ENCODE peak calls at places on chromosomes 1 and 21, in four cellular contexts. J is small intestine, O is Peyer's patch, U is breast epithelium. K is an unnamed sample.

GRCh38 chr1:16720403-16721223 is 19.7 kb upstream of the RNU1-4 start:
- DNase-seq in U (no peak), O (no peak), J (no peak), K (no peak)

GRCh38 chr1:67634396-67634935 is 50.5 kb upstream of the GADD45A start:
- DNase-seq in U (no peak), O (no peak), J (no peak), K (no peak)

GRCh38 chr1:41500781-41501518 is 16.5 kb upstream of the EDN2 start:
- DNase-seq in J (no peak), O (no peak), U (no peak), K (no peak)

GRCh38 chr1:170993717-170994116 is 58.4 kb downstream of the MROH9 start:
- DNase-seq in U (no peak), J (no peak), O (no peak), K (no peak)

GRCh38 chr1:31786366-31787060 is 22.4 kb upstream of the ADGRB2 start:
- DNase-seq in O (no peak), J (peak; percentile 67), U (no peak), K (no peak)

GRCh38 chr1:180167721-180168467 is 13.2 kb downstream of the QSOX1 start:
- DNase-seq in U (peak; percentile 81), O (no peak), J (peak; percentile 97), K (no peak)

GRCh38 chr21:36917487-36918158 is 48.8 kb downstream of the HLCS start:
- DNase-seq in U (no peak), J (peak; percentile 34), O (no peak), K (no peak)

GRCh38 chr21:25171438-25171837 is 435.8 kb downstream of the MRPL39 start:
- DNase-seq in U (no peak), J (no peak), O (no peak), K (no peak)

GRCh38 chr1:70353641-70354331 is 736 bp downstream of the ANKRD13C start:
- DNase-seq in O (no peak), U (no peak), J (no peak), K (peak; percentile 18)

GRCh38 chr21:35882791-35883240 is 177.5 kb downstream of the SETD4 start:
- DNase-seq in J (no peak), U (peak; percentile 57), O (no peak), K (no peak)

GRCh38 chr21:15000076-15000475 is 64.7 kb downstream of the NRIP1 start:
- DNase-seq in U (no peak), O (no peak), J (no peak), K (no peak)

GRCh38 chr21:42473495-42474042 is 22.5 kb downstream of the RSPH1 start:
- DNase-seq in U (no peak), J (no peak), O (peak; percentile 0), K (no peak)

GRCh38 chr1:92970990-92971689 is 9.9 kb upstream of the DIPK1A start:
- DNase-seq in U (no peak), J (no peak), O (no peak), K (no peak)

GRCh38 chr1:26913754-26914619 is at the start of gene NR0B2:
- DNase-seq in O (no peak), U (no peak), J (peak; percentile 99), K (no peak)

GRCh38 chr1:63976006-63976405 is 202.2 kb downstream of the ROR1 start:
- DNase-seq in U (no peak), O (no peak), J (no peak), K (no peak)

GRCh38 chr1:50610563-50610962 is 187.3 kb upstream of the DMRTA2 start:
- DNase-seq in J (no peak), O (no peak), U (no peak), K (no peak)

GRCh38 chr21:16116798-16117197 is 387.0 kb downstream of the USP25 start:
- DNase-seq in U (no peak), O (no peak), J (no peak), K (no peak)

GRCh38 chr1:118151312-118151937 is 33.6 kb downstream of the SPAG17 start:
- DNase-seq in O (peak; percentile 17), U (peak; percentile 27), J (peak; percentile 51), K (no peak)

GRCh38 chr21:41764558-41765392 is 2.1 kb downstream of the RIPK4 start:
- DNase-seq in O (no peak), U (no peak), J (peak; percentile 69), K (no peak)

GRCh38 chr1:24878775-24879742 is 51.0 kb downstream of the RUNX3 start:
- DNase-seq in U (no peak), O (no peak), J (peak; percentile 60), K (no peak)

GRCh38 chr1:160113407-160113806 is 2.2 kb upstream of the ATP1A2 start:
- DNase-seq in J (no peak), U (no peak), O (no peak), K (no peak)

GRCh38 chr1:62337785-62338631 is 18.8 kb upstream of the KANK4 start:
- DNase-seq in J (no peak), U (no peak), O (no peak), K (no peak)

GRCh38 chr1:77825356-77825709 is 45.9 kb downstream of the MIGA1 start:
- DNase-seq in J (peak; percentile 71), U (no peak), O (no peak), K (no peak)

GRCh38 chr1:232963366-232963765 is 13.0 kb downstream of the NTPCR start:
- DNase-seq in O (no peak), U (no peak), J (no peak), K (no peak)

GRCh38 chr1:151773698-151774097 is 10.4 kb upstream of the MRPL9 start:
- DNase-seq in U (no peak), O (no peak), J (no peak), K (no peak)

GRCh38 chr21:36156815-36157670 is at the start of gene DOP1B:
- DNase-seq in J (peak; percentile 65), O (peak; percentile 49), U (no peak), K (peak; percentile 48)

GRCh38 chr1:26094677-26095383 is 16.8 kb upstream of the PDIK1L start:
- DNase-seq in U (no peak), J (no peak), O (no peak), K (no peak)

GRCh38 chr21:34706337-34706736 is 37.5 kb downstream of the CLIC6 start:
- DNase-seq in O (no peak), U (no peak), J (no peak), K (no peak)

GRCh38 chr21:43287111-43287973 is 118.5 kb downstream of the CRYAA start:
- DNase-seq in O (no peak), U (no peak), J (no peak), K (no peak)

GRCh38 chr1:113991467-113991997 is 12.3 kb downstream of the OLFML3 start:
- DNase-seq in U (no peak), O (no peak), J (no peak), K (no peak)

GRCh38 chr1:64248065-64248464 is 44.6 kb downstream of the UBE2U start:
- DNase-seq in O (no peak), J (no peak), U (no peak), K (no peak)

GRCh38 chr1:210232524-210233215 is at the start of gene SERTAD4:
- DNase-seq in U (peak; percentile 88), J (peak; percentile 35), O (no peak), K (no peak)
- H3K4me3 ChIP-seq in U (peak within 1 kb of the TSS; percentile 98), J (peak within 1 kb of the TSS; percentile 63), O (peak within 1 kb of the TSS; percentile 40), K (peak within 1 kb of the TSS; percentile 30)

DNA sequence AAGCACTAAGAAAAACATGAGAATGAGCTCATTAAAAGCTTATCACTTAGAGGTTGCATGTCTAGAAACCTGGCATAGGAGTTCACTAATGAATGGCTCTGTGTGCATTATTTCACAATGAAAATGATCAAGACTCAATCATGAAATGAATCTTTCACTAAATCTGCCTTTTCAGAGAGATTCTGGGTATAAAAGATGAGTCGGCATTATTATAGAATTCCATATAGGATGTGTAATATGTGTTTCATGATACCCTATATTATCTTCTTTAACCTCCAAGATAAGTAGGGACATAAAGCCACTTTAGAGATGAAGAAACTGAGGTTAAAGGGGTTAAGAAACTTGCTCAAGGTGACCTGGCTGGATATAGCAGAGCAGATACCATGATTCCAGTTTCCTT is 368.1 kb downstream of the DUSP10 start:
- DNase-seq in U (no peak), J (no peak), O (no peak), K (no peak)
- H3K4me3 ChIP-seq in U (no peak overlapping the region), J (no peak overlapping the region), O (no peak overlapping the region), K (no peak overlapping the region)

GRCh38 chr1:226717256-226717909 is 21.7 kb downstream of the ITPKB start:
- DNase-seq in U (no peak), J (no peak), O (peak; percentile 52), K (no peak)
- H3K4me3 ChIP-seq in U (no peak overlapping the region), J (no peak overlapping the region), O (no peak overlapping the region), K (peak overlapping the region; percentile 12)

DNA sequence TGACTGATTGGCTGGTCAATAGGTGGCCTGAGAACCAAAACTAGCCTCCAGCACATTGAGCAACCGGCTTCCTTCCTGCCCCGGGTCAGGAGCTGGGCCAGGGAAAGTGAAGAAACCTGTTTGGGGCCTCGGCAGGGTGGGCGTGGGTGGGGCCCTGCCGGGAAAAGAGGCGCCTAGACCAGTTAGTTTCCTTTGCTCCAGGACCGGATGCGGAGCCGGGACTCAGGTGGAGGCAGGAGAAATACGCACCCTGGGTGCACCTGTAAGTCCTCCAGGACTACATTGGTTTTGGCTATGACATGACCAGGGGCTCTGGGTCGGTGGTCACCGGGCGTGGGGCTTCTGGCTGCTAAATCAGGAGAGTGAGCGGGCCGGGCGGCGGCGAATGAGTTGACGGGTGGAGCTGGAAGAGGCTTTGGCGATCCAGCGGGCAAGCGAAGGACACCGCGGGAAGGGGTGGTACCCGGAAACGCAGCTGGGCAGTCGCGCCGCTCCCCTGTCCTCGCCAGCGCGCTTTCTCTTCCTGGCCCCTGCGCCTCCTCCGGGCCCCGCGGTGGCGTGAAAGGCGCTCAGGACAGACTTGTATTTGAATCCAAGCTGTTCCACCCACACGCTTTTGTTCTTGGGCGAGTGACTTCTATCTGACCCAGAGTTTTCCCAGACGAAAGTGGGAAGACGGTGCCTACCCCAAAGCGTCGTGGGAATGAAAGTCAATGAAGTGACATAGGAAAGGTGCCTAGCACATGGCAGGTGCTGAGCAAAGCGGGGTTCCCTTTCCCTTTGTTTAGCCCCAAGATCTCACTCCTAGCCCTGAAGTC is 30.6 kb upstream of the JUN start:
- DNase-seq in J (peak; percentile 70), U (peak; percentile 59), O (peak; percentile 38), K (no peak)
- H3K4me3 ChIP-seq in J (no peak overlapping the region), U (peak overlapping the region; percentile 79), O (no peak overlapping the region), K (no peak overlapping the region)

GRCh38 chr1:231162970-231163830 is 1.3 kb downstream of the TRIM67 start:
- DNase-seq in J (no peak), U (no peak), O (no peak), K (no peak)
- H3K4me3 ChIP-seq in J (peak overlapping the region; percentile 12), U (peak overlapping the region; percentile 62), O (no peak overlapping the region), K (no peak overlapping the region)